ENCODE peak calls at places on chromosomes 5 and 9, in seven cellular contexts. One of them, this sample, is unnamed.

GRCh38 chr9:104090578-104090977 is 3.5 kb upstream of the SMC2 start:
- DNase-seq in heart right ventricle: no peak
- DNase-seq in stimulated activated naive CD4-positive, alpha-beta T cell treated with Interleukin-2 at 50 U/mL for 16 hours: no peak
- DNase-seq in breast epithelium: no peak
- DNase-seq in hippocampal formation: no peak
- DNase-seq in T-helper 1 cell: no peak
- DNase-seq in ACHN: no peak
- DNase-seq in this sample: no peak

GRCh38 chr5:83925321-83925877 is 204.7 kb upstream of the HAPLN1 start:
- DNase-seq in heart right ventricle: no peak
- DNase-seq in stimulated activated naive CD4-positive, alpha-beta T cell treated with Interleukin-2 at 50 U/mL for 16 hours: no peak
- DNase-seq in breast epithelium: no peak
- DNase-seq in hippocampal formation: no peak
- DNase-seq in T-helper 1 cell: no peak
- DNase-seq in ACHN: peak; percentile 55
- DNase-seq in this sample: no peak

GRCh38 chr9:137907776-137908175 is 30.2 kb downstream of the CACNA1B start:
- DNase-seq in heart right ventricle: no peak
- DNase-seq in stimulated activated naive CD4-positive, alpha-beta T cell treated with Interleukin-2 at 50 U/mL for 16 hours: no peak
- DNase-seq in breast epithelium: no peak
- DNase-seq in hippocampal formation: no peak
- DNase-seq in T-helper 1 cell: no peak
- DNase-seq in ACHN: no peak
- DNase-seq in this sample: no peak

GRCh38 chr5:176985516-176985915 is 21.1 kb downstream of the UIMC1 start:
- DNase-seq in heart right ventricle: no peak
- DNase-seq in stimulated activated naive CD4-positive, alpha-beta T cell treated with Interleukin-2 at 50 U/mL for 16 hours: no peak
- DNase-seq in breast epithelium: no peak
- DNase-seq in hippocampal formation: no peak
- DNase-seq in T-helper 1 cell: peak; percentile 50
- DNase-seq in ACHN: no peak
- DNase-seq in this sample: no peak

GRCh38 chr5:33997331-33997983 is 10.4 kb downstream of the AMACR start:
- DNase-seq in heart right ventricle: peak; percentile 54
- DNase-seq in stimulated activated naive CD4-positive, alpha-beta T cell treated with Interleukin-2 at 50 U/mL for 16 hours: no peak
- DNase-seq in breast epithelium: peak; percentile 35
- DNase-seq in hippocampal formation: peak; percentile 53
- DNase-seq in T-helper 1 cell: peak; percentile 56
- DNase-seq in ACHN: peak; percentile 59
- DNase-seq in this sample: no peak

GRCh38 chr5:54009357-54009756 is 301.0 kb downstream of the ARL15 start:
- DNase-seq in heart right ventricle: no peak
- DNase-seq in stimulated activated naive CD4-positive, alpha-beta T cell treated with Interleukin-2 at 50 U/mL for 16 hours: no peak
- DNase-seq in breast epithelium: no peak
- DNase-seq in hippocampal formation: no peak
- DNase-seq in T-helper 1 cell: no peak
- DNase-seq in ACHN: no peak
- DNase-seq in this sample: no peak

GRCh38 chr5:61344187-61344944 is 12.3 kb downstream of the ZSWIM6 start:
- DNase-seq in heart right ventricle: peak; percentile 59
- DNase-seq in stimulated activated naive CD4-positive, alpha-beta T cell treated with Interleukin-2 at 50 U/mL for 16 hours: no peak
- DNase-seq in breast epithelium: no peak
- DNase-seq in hippocampal formation: no peak
- DNase-seq in T-helper 1 cell: no peak
- DNase-seq in ACHN: no peak
- DNase-seq in this sample: no peak

GRCh38 chr5:150599917-150600511 is 40.4 kb upstream of the SYNPO start:
- DNase-seq in heart right ventricle: peak; percentile 91
- DNase-seq in stimulated activated naive CD4-positive, alpha-beta T cell treated with Interleukin-2 at 50 U/mL for 16 hours: no peak
- DNase-seq in breast epithelium: no peak
- DNase-seq in hippocampal formation: no peak
- DNase-seq in T-helper 1 cell: no peak
- DNase-seq in ACHN: peak; percentile 66
- DNase-seq in this sample: no peak

GRCh38 chr9:135840539-135840938 is 66.8 kb downstream of the CAMSAP1 start:
- DNase-seq in heart right ventricle: no peak
- DNase-seq in stimulated activated naive CD4-positive, alpha-beta T cell treated with Interleukin-2 at 50 U/mL for 16 hours: no peak
- DNase-seq in breast epithelium: no peak
- DNase-seq in hippocampal formation: no peak
- DNase-seq in T-helper 1 cell: no peak
- DNase-seq in ACHN: no peak
- DNase-seq in this sample: no peak

GRCh38 chr5:91281409-91281808 is 101.7 kb downstream of the ARRDC3 start:
- DNase-seq in heart right ventricle: no peak
- DNase-seq in stimulated activated naive CD4-positive, alpha-beta T cell treated with Interleukin-2 at 50 U/mL for 16 hours: no peak
- DNase-seq in breast epithelium: no peak
- DNase-seq in hippocampal formation: no peak
- DNase-seq in T-helper 1 cell: peak; percentile 25
- DNase-seq in ACHN: peak; percentile 60
- DNase-seq in this sample: no peak

GRCh38 chr9:7570107-7570720 is 229.4 kb downstream of the DMAC1 start:
- DNase-seq in heart right ventricle: peak; percentile 37
- DNase-seq in stimulated activated naive CD4-positive, alpha-beta T cell treated with Interleukin-2 at 50 U/mL for 16 hours: peak; percentile 29
- DNase-seq in breast epithelium: peak; percentile 18
- DNase-seq in hippocampal formation: no peak
- DNase-seq in T-helper 1 cell: peak; percentile 60
- DNase-seq in ACHN: peak; percentile 61
- DNase-seq in this sample: peak; percentile 13

GRCh38 chr9:79165006-79165405 is 406.8 kb upstream of the TLE4 start:
- DNase-seq in heart right ventricle: no peak
- DNase-seq in stimulated activated naive CD4-positive, alpha-beta T cell treated with Interleukin-2 at 50 U/mL for 16 hours: no peak
- DNase-seq in breast epithelium: no peak
- DNase-seq in hippocampal formation: no peak
- DNase-seq in T-helper 1 cell: no peak
- DNase-seq in ACHN: no peak
- DNase-seq in this sample: no peak

GRCh38 chr5:77145666-77146065 is 58.6 kb upstream of the ZBED3 start:
- DNase-seq in heart right ventricle: no peak
- DNase-seq in stimulated activated naive CD4-positive, alpha-beta T cell treated with Interleukin-2 at 50 U/mL for 16 hours: no peak
- DNase-seq in breast epithelium: no peak
- DNase-seq in hippocampal formation: peak; percentile 18
- DNase-seq in T-helper 1 cell: peak; percentile 2
- DNase-seq in ACHN: peak; percentile 20
- DNase-seq in this sample: no peak

GRCh38 chr9:83006378-83006777 is 56.6 kb downstream of the RASEF start:
- DNase-seq in heart right ventricle: no peak
- DNase-seq in stimulated activated naive CD4-positive, alpha-beta T cell treated with Interleukin-2 at 50 U/mL for 16 hours: no peak
- DNase-seq in breast epithelium: no peak
- DNase-seq in hippocampal formation: no peak
- DNase-seq in T-helper 1 cell: no peak
- DNase-seq in ACHN: no peak
- DNase-seq in this sample: no peak

GRCh38 chr5:61401726-61402125 is 69.7 kb downstream of the ZSWIM6 start:
- DNase-seq in heart right ventricle: peak; percentile 11
- DNase-seq in stimulated activated naive CD4-positive, alpha-beta T cell treated with Interleukin-2 at 50 U/mL for 16 hours: no peak
- DNase-seq in breast epithelium: no peak
- DNase-seq in hippocampal formation: no peak
- DNase-seq in T-helper 1 cell: no peak
- DNase-seq in ACHN: peak; percentile 38
- DNase-seq in this sample: no peak

GRCh38 chr9:69204869-69205268 is 30.8 kb downstream of the TJP2 start:
- DNase-seq in heart right ventricle: peak; percentile 25
- DNase-seq in stimulated activated naive CD4-positive, alpha-beta T cell treated with Interleukin-2 at 50 U/mL for 16 hours: no peak
- DNase-seq in breast epithelium: no peak
- DNase-seq in hippocampal formation: peak; percentile 83
- DNase-seq in T-helper 1 cell: no peak
- DNase-seq in ACHN: no peak
- DNase-seq in this sample: no peak

GRCh38 chr9:87662808-87663528 is 63.0 kb upstream of the CTSL start:
- DNase-seq in heart right ventricle: peak; percentile 78
- DNase-seq in stimulated activated naive CD4-positive, alpha-beta T cell treated with Interleukin-2 at 50 U/mL for 16 hours: peak; percentile 13
- DNase-seq in breast epithelium: peak; percentile 39
- DNase-seq in hippocampal formation: no peak
- DNase-seq in T-helper 1 cell: peak; percentile 17
- DNase-seq in ACHN: peak; percentile 80
- DNase-seq in this sample: peak; percentile 40

GRCh38 chr9:38682713-38683112 is 37.2 kb downstream of the FAM240B start:
- DNase-seq in heart right ventricle: no peak
- DNase-seq in stimulated activated naive CD4-positive, alpha-beta T cell treated with Interleukin-2 at 50 U/mL for 16 hours: no peak
- DNase-seq in breast epithelium: no peak
- DNase-seq in hippocampal formation: no peak
- DNase-seq in T-helper 1 cell: no peak
- DNase-seq in ACHN: peak; percentile 71
- DNase-seq in this sample: no peak

GRCh38 chr9:125701351-125701750 is 5.7 kb downstream of the MAPKAP1 start:
- DNase-seq in heart right ventricle: no peak
- DNase-seq in stimulated activated naive CD4-positive, alpha-beta T cell treated with Interleukin-2 at 50 U/mL for 16 hours: no peak
- DNase-seq in breast epithelium: no peak
- DNase-seq in hippocampal formation: no peak
- DNase-seq in T-helper 1 cell: peak; percentile 29
- DNase-seq in ACHN: peak; percentile 90
- DNase-seq in this sample: no peak

GRCh38 chr9:93898026-93898425 is 57.1 kb downstream of the BARX1 start:
- DNase-seq in heart right ventricle: no peak
- DNase-seq in stimulated activated naive CD4-positive, alpha-beta T cell treated with Interleukin-2 at 50 U/mL for 16 hours: no peak
- DNase-seq in breast epithelium: no peak
- DNase-seq in hippocampal formation: no peak
- DNase-seq in T-helper 1 cell: peak; percentile 48
- DNase-seq in ACHN: no peak
- DNase-seq in this sample: no peak

GRCh38 chr5:125298258-125298657 is 551.8 kb upstream of the ZNF608 start:
- DNase-seq in heart right ventricle: no peak
- DNase-seq in stimulated activated naive CD4-positive, alpha-beta T cell treated with Interleukin-2 at 50 U/mL for 16 hours: no peak
- DNase-seq in breast epithelium: no peak
- DNase-seq in hippocampal formation: no peak
- DNase-seq in T-helper 1 cell: no peak
- DNase-seq in ACHN: no peak
- DNase-seq in this sample: no peak

GRCh38 chr5:146789712-146790660 is 88.6 kb downstream of the PPP2R2B start:
- DNase-seq in heart right ventricle: no peak
- DNase-seq in stimulated activated naive CD4-positive, alpha-beta T cell treated with Interleukin-2 at 50 U/mL for 16 hours: no peak
- DNase-seq in breast epithelium: no peak
- DNase-seq in hippocampal formation: peak; percentile 48
- DNase-seq in T-helper 1 cell: no peak
- DNase-seq in ACHN: no peak
- DNase-seq in this sample: no peak

GRCh38 chr9:129200255-129200654 is 22.2 kb upstream of the IER5L start:
- DNase-seq in heart right ventricle: no peak
- DNase-seq in stimulated activated naive CD4-positive, alpha-beta T cell treated with Interleukin-2 at 50 U/mL for 16 hours: no peak
- DNase-seq in breast epithelium: no peak
- DNase-seq in hippocampal formation: no peak
- DNase-seq in T-helper 1 cell: no peak
- DNase-seq in ACHN: no peak
- DNase-seq in this sample: no peak

GRCh38 chr5:82276800-82277612 is 1.1 kb downstream of the RPS23 start:
- DNase-seq in heart right ventricle: no peak
- DNase-seq in stimulated activated naive CD4-positive, alpha-beta T cell treated with Interleukin-2 at 50 U/mL for 16 hours: no peak
- DNase-seq in breast epithelium: no peak
- DNase-seq in hippocampal formation: no peak
- DNase-seq in T-helper 1 cell: no peak
- DNase-seq in ACHN: no peak
- DNase-seq in this sample: no peak

GRCh38 chr5:64147849-64148441 is 17.7 kb upstream of the RNF180 start:
- DNase-seq in heart right ventricle: peak; percentile 63
- DNase-seq in stimulated activated naive CD4-positive, alpha-beta T cell treated with Interleukin-2 at 50 U/mL for 16 hours: no peak
- DNase-seq in breast epithelium: peak; percentile 25
- DNase-seq in hippocampal formation: peak; percentile 39
- DNase-seq in T-helper 1 cell: no peak
- DNase-seq in ACHN: peak; percentile 16
- DNase-seq in this sample: no peak

GRCh38 chr9:114285166-114285867 is 37.6 kb upstream of the ORM1 start:
- DNase-seq in heart right ventricle: no peak
- DNase-seq in stimulated activated naive CD4-positive, alpha-beta T cell treated with Interleukin-2 at 50 U/mL for 16 hours: no peak
- DNase-seq in breast epithelium: no peak
- DNase-seq in hippocampal formation: no peak
- DNase-seq in T-helper 1 cell: no peak
- DNase-seq in ACHN: peak; percentile 81
- DNase-seq in this sample: no peak

GRCh38 chr9:37425298-37425752 is 2.8 kb downstream of the GRHPR start:
- DNase-seq in heart right ventricle: no peak
- DNase-seq in stimulated activated naive CD4-positive, alpha-beta T cell treated with Interleukin-2 at 50 U/mL for 16 hours: no peak
- DNase-seq in breast epithelium: no peak
- DNase-seq in hippocampal formation: no peak
- DNase-seq in T-helper 1 cell: no peak
- DNase-seq in ACHN: no peak
- DNase-seq in this sample: no peak

This sample was measured in GM06990.